ENCODE peak calls at places on chromosome 21, in seven cellular contexts. C is stromal cell of bone marrow; T is stimulated activated CD8-positive, alpha-beta memory T cell treated with anti-CD3 and anti-CD28 coated beads, Interleukin-7, amount 100 ng/mL, for 1 hour; R is sigmoid colon; L is ELF-1; Z is foreskin fibroblast; Q is NCI-H748 treated with DMSO at 0.1 percent for 48 hours. N is an unnamed sample.

GRCh38 chr21:16181024-16181423 is 451.2 kb downstream of the USP25 start:
- DNase-seq in C (no peak), T (no peak), R (no peak), L (no peak), Z (no peak), Q (no peak), N (no peak)

GRCh38 chr21:44436111-44436611 is 19.1 kb upstream of the LRRC3 start:
- DNase-seq in C (no peak), T (no peak), R (peak), L (no peak), Z (no peak), Q (no peak), N (no peak)

GRCh38 chr21:15617968-15618367 is 111.8 kb upstream of the USP25 start:
- DNase-seq in C (peak), T (no peak), R (no peak), L (no peak), Z (peak), Q (no peak), N (no peak)

GRCh38 chr21:44626262-44626661 is 631 bp upstream of the KRTAP10-9 start:
- DNase-seq in C (no peak), T (no peak), R (no peak), L (no peak), Z (no peak), Q (no peak), N (no peak)

GRCh38 chr21:22795091-22795490 is 1796.9 kb downstream of the NCAM2 start:
- DNase-seq in C (no peak), T (no peak), R (no peak), L (no peak), Z (no peak), Q (no peak), N (no peak)

GRCh38 chr21:32940079-32941014 is 85.4 kb upstream of the OLIG2 start:
- DNase-seq in C (no peak), T (no peak), R (no peak), L (peak), Z (peak), Q (peak), N (peak)

GRCh38 chr21:46498335-46499050 is 39.8 kb downstream of the DIP2A start:
- DNase-seq in C (no peak), T (no peak), R (no peak), L (no peak), Z (no peak), Q (no peak), N (no peak)

GRCh38 chr21:30444204-30444603 is 4.1 kb downstream of the KRTAP15-1 start:
- DNase-seq in C (no peak), T (no peak), R (no peak), L (no peak), Z (no peak), Q (no peak), N (no peak)

GRCh38 chr21:15534450-15534886 is 195.3 kb upstream of the USP25 start:
- DNase-seq in C (no peak), T (no peak), R (no peak), L (no peak), Z (no peak), Q (no peak), N (no peak)

GRCh38 chr21:33259995-33260394 is 6.2 kb upstream of the IL10RB start:
- DNase-seq in C (no peak), T (no peak), R (no peak), L (no peak), Z (no peak), Q (no peak), N (no peak)

GRCh38 chr21:45981641-45982255 is at the start of gene COL6A1:
- DNase-seq in C (no peak), T (no peak), R (peak), L (peak), Z (peak), Q (no peak), N (no peak)

GRCh38 chr21:40388046-40388445 is 458.9 kb downstream of the DSCAM start:
- DNase-seq in C (no peak), T (no peak), R (no peak), L (no peak), Z (no peak), Q (no peak), N (no peak)

GRCh38 chr21:28100366-28100765 is 892.3 kb downstream of the LTN1 start:
- DNase-seq in C (no peak), T (no peak), R (no peak), L (no peak), Z (no peak), Q (no peak), N (no peak)

GRCh38 chr21:25639922-25640670 is 1.0 kb downstream of the JAM2 start:
- DNase-seq in C (no peak), T (no peak), R (peak), L (peak), Z (peak), Q (peak), N (no peak)

GRCh38 chr21:42358937-42359336 is 7.4 kb downstream of the TFF1 start:
- DNase-seq in C (no peak), T (no peak), R (no peak), L (no peak), Z (no peak), Q (no peak), N (no peak)

GRCh38 chr21:37370152-37371040 is 3.8 kb downstream of the DYRK1A start:
- DNase-seq in C (no peak), T (no peak), R (no peak), L (no peak), Z (peak), Q (no peak), N (no peak)

GRCh38 chr21:39593522-39593921 is 19.2 kb upstream of the B3GALT5 start:
- DNase-seq in C (no peak), T (no peak), R (no peak), L (no peak), Z (peak), Q (no peak), N (no peak)

GRCh38 chr21:34072145-34073031 is 990 bp upstream of the MRPS6 start:
- DNase-seq in C (no peak), T (no peak), R (peak), L (no peak), Z (peak), Q (no peak), N (no peak)

GRCh38 chr21:14988760-14989159 is 76.0 kb downstream of the NRIP1 start:
- DNase-seq in C (no peak), T (no peak), R (no peak), L (peak), Z (no peak), Q (no peak), N (no peak)

GRCh38 chr21:46069719-46070279 is 28.1 kb upstream of the COL6A2 start:
- DNase-seq in C (no peak), T (no peak), R (no peak), L (no peak), Z (no peak), Q (no peak), N (no peak)

GRCh38 chr21:46634966-46635323 is 529 bp upstream of the PRMT2 start:
- DNase-seq in C (peak), T (peak), R (peak), L (peak), Z (peak), Q (peak), N (no peak)

GRCh38 chr21:45114072-45114471 is 39.7 kb downstream of the ADARB1 start:
- DNase-seq in C (no peak), T (no peak), R (no peak), L (no peak), Z (no peak), Q (no peak), N (no peak)

GRCh38 chr21:42595281-42596187 is 57.9 kb upstream of the PDE9A start:
- DNase-seq in C (no peak), T (no peak), R (no peak), L (no peak), Z (no peak), Q (no peak), N (no peak)

N was measured in central memory CD8-positive, alpha-beta T cell.